ENCODE peak calls at places on chromosomes 12 and 14, in ten cellular contexts. One of them, this sample, is unnamed.

GRCh38 chr14:77582511-77582910 is 33.9 kb downstream of the SPTLC2 start:
- DNase-seq in activated T-cell treated with anti-CD3 and anti-CD28 coated beads, Interleukin-2, amount 50 U/mL, for 72 hours: no peak
- DNase-seq in fibroblast of pulmonary artery: no peak
- DNase-seq in SK-MEL-5: no peak
- DNase-seq in neuronal stem cell: peak; percentile 53
- DNase-seq in lower lobe of right lung: no peak
- DNase-seq in psoas muscle: no peak
- DNase-seq in tibial artery: no peak
- DNase-seq in T-helper 17 cell: no peak
- DNase-seq in cardiac septum: no peak
- DNase-seq in this sample: no peak

GRCh38 chr14:61870163-61870562 is 107.9 kb downstream of the SNAPC1 start:
- DNase-seq in activated T-cell treated with anti-CD3 and anti-CD28 coated beads, Interleukin-2, amount 50 U/mL, for 72 hours: no peak
- DNase-seq in fibroblast of pulmonary artery: no peak
- DNase-seq in SK-MEL-5: no peak
- DNase-seq in neuronal stem cell: no peak
- DNase-seq in lower lobe of right lung: no peak
- DNase-seq in psoas muscle: no peak
- DNase-seq in tibial artery: no peak
- DNase-seq in T-helper 17 cell: no peak
- DNase-seq in cardiac septum: no peak
- DNase-seq in this sample: no peak

GRCh38 chr12:22230280-22230794 is 104.2 kb downstream of the ST8SIA1 start:
- DNase-seq in activated T-cell treated with anti-CD3 and anti-CD28 coated beads, Interleukin-2, amount 50 U/mL, for 72 hours: no peak
- DNase-seq in fibroblast of pulmonary artery: no peak
- DNase-seq in SK-MEL-5: no peak
- DNase-seq in neuronal stem cell: no peak
- DNase-seq in lower lobe of right lung: no peak
- DNase-seq in psoas muscle: no peak
- DNase-seq in tibial artery: no peak
- DNase-seq in T-helper 17 cell: no peak
- DNase-seq in cardiac septum: no peak
- DNase-seq in this sample: no peak

GRCh38 chr14:74018029-74018703 is 922 bp downstream of the ENTPD5 start:
- DNase-seq in activated T-cell treated with anti-CD3 and anti-CD28 coated beads, Interleukin-2, amount 50 U/mL, for 72 hours: no peak
- DNase-seq in fibroblast of pulmonary artery: peak; percentile 62
- DNase-seq in SK-MEL-5: no peak
- DNase-seq in neuronal stem cell: no peak
- DNase-seq in lower lobe of right lung: no peak
- DNase-seq in psoas muscle: no peak
- DNase-seq in tibial artery: no peak
- DNase-seq in T-helper 17 cell: no peak
- DNase-seq in cardiac septum: no peak
- DNase-seq in this sample: no peak

GRCh38 chr12:67634167-67634793 is 14.3 kb upstream of the DYRK2 start:
- DNase-seq in activated T-cell treated with anti-CD3 and anti-CD28 coated beads, Interleukin-2, amount 50 U/mL, for 72 hours: no peak
- DNase-seq in fibroblast of pulmonary artery: no peak
- DNase-seq in SK-MEL-5: no peak
- DNase-seq in neuronal stem cell: no peak
- DNase-seq in lower lobe of right lung: no peak
- DNase-seq in psoas muscle: no peak
- DNase-seq in tibial artery: no peak
- DNase-seq in T-helper 17 cell: no peak
- DNase-seq in cardiac septum: no peak
- DNase-seq in this sample: no peak

GRCh38 chr14:72451081-72451972 is 442.6 kb downstream of the DPF3 start:
- DNase-seq in activated T-cell treated with anti-CD3 and anti-CD28 coated beads, Interleukin-2, amount 50 U/mL, for 72 hours: peak; percentile 51
- DNase-seq in fibroblast of pulmonary artery: no peak
- DNase-seq in SK-MEL-5: no peak
- DNase-seq in neuronal stem cell: peak; percentile 12
- DNase-seq in lower lobe of right lung: no peak
- DNase-seq in psoas muscle: no peak
- DNase-seq in tibial artery: no peak
- DNase-seq in T-helper 17 cell: peak; percentile 34
- DNase-seq in cardiac septum: no peak
- DNase-seq in this sample: peak; percentile 72

GRCh38 chr14:96016761-96017160 is 22.4 kb upstream of the C14orf132 start:
- DNase-seq in activated T-cell treated with anti-CD3 and anti-CD28 coated beads, Interleukin-2, amount 50 U/mL, for 72 hours: no peak
- DNase-seq in fibroblast of pulmonary artery: no peak
- DNase-seq in SK-MEL-5: no peak
- DNase-seq in neuronal stem cell: no peak
- DNase-seq in lower lobe of right lung: no peak
- DNase-seq in psoas muscle: no peak
- DNase-seq in tibial artery: no peak
- DNase-seq in T-helper 17 cell: no peak
- DNase-seq in cardiac septum: no peak
- DNase-seq in this sample: no peak

GRCh38 chr12:15208140-15208539 is 13.1 kb downstream of the RERG start:
- DNase-seq in activated T-cell treated with anti-CD3 and anti-CD28 coated beads, Interleukin-2, amount 50 U/mL, for 72 hours: no peak
- DNase-seq in fibroblast of pulmonary artery: peak; percentile 65
- DNase-seq in SK-MEL-5: no peak
- DNase-seq in neuronal stem cell: no peak
- DNase-seq in lower lobe of right lung: no peak
- DNase-seq in psoas muscle: no peak
- DNase-seq in tibial artery: no peak
- DNase-seq in T-helper 17 cell: no peak
- DNase-seq in cardiac septum: no peak
- DNase-seq in this sample: no peak

GRCh38 chr12:16530268-16530865 is 75.6 kb downstream of the LMO3 start:
- DNase-seq in activated T-cell treated with anti-CD3 and anti-CD28 coated beads, Interleukin-2, amount 50 U/mL, for 72 hours: no peak
- DNase-seq in fibroblast of pulmonary artery: no peak
- DNase-seq in SK-MEL-5: no peak
- DNase-seq in neuronal stem cell: no peak
- DNase-seq in lower lobe of right lung: no peak
- DNase-seq in psoas muscle: no peak
- DNase-seq in tibial artery: no peak
- DNase-seq in T-helper 17 cell: no peak
- DNase-seq in cardiac septum: no peak
- DNase-seq in this sample: no peak

GRCh38 chr12:47744005-47744651 is 14.6 kb downstream of the RAPGEF3 start:
- DNase-seq in activated T-cell treated with anti-CD3 and anti-CD28 coated beads, Interleukin-2, amount 50 U/mL, for 72 hours: peak; percentile 60
- DNase-seq in fibroblast of pulmonary artery: no peak
- DNase-seq in SK-MEL-5: no peak
- DNase-seq in neuronal stem cell: no peak
- DNase-seq in lower lobe of right lung: peak; percentile 78
- DNase-seq in psoas muscle: no peak
- DNase-seq in tibial artery: no peak
- DNase-seq in T-helper 17 cell: peak; percentile 42
- DNase-seq in cardiac septum: no peak
- DNase-seq in this sample: peak; percentile 73

GRCh38 chr14:37034410-37035285 is 137.8 kb downstream of the SLC25A21 start:
- DNase-seq in activated T-cell treated with anti-CD3 and anti-CD28 coated beads, Interleukin-2, amount 50 U/mL, for 72 hours: no peak
- DNase-seq in fibroblast of pulmonary artery: peak; percentile 7
- DNase-seq in SK-MEL-5: no peak
- DNase-seq in neuronal stem cell: no peak
- DNase-seq in lower lobe of right lung: no peak
- DNase-seq in psoas muscle: no peak
- DNase-seq in tibial artery: no peak
- DNase-seq in T-helper 17 cell: no peak
- DNase-seq in cardiac septum: no peak
- DNase-seq in this sample: no peak

GRCh38 chr12:7444076-7444475 is at the start of gene CD163L1:
- DNase-seq in activated T-cell treated with anti-CD3 and anti-CD28 coated beads, Interleukin-2, amount 50 U/mL, for 72 hours: no peak
- DNase-seq in fibroblast of pulmonary artery: no peak
- DNase-seq in SK-MEL-5: no peak
- DNase-seq in neuronal stem cell: no peak
- DNase-seq in lower lobe of right lung: no peak
- DNase-seq in psoas muscle: no peak
- DNase-seq in tibial artery: no peak
- DNase-seq in T-helper 17 cell: no peak
- DNase-seq in cardiac septum: no peak
- DNase-seq in this sample: no peak

GRCh38 chr14:101969480-101969879 is 5.1 kb downstream of the DYNC1H1 start:
- DNase-seq in activated T-cell treated with anti-CD3 and anti-CD28 coated beads, Interleukin-2, amount 50 U/mL, for 72 hours: no peak
- DNase-seq in fibroblast of pulmonary artery: no peak
- DNase-seq in SK-MEL-5: no peak
- DNase-seq in neuronal stem cell: no peak
- DNase-seq in lower lobe of right lung: no peak
- DNase-seq in psoas muscle: no peak
- DNase-seq in tibial artery: no peak
- DNase-seq in T-helper 17 cell: no peak
- DNase-seq in cardiac septum: no peak
- DNase-seq in this sample: no peak

GRCh38 chr12:5499566-5500325 is 67.8 kb downstream of the NTF3 start:
- DNase-seq in activated T-cell treated with anti-CD3 and anti-CD28 coated beads, Interleukin-2, amount 50 U/mL, for 72 hours: no peak
- DNase-seq in fibroblast of pulmonary artery: no peak
- DNase-seq in SK-MEL-5: no peak
- DNase-seq in neuronal stem cell: no peak
- DNase-seq in lower lobe of right lung: no peak
- DNase-seq in psoas muscle: no peak
- DNase-seq in tibial artery: no peak
- DNase-seq in T-helper 17 cell: no peak
- DNase-seq in cardiac septum: no peak
- DNase-seq in this sample: no peak

GRCh38 chr12:111692575-111693210 is 6.8 kb downstream of the ACAD10 start:
- DNase-seq in activated T-cell treated with anti-CD3 and anti-CD28 coated beads, Interleukin-2, amount 50 U/mL, for 72 hours: no peak
- DNase-seq in fibroblast of pulmonary artery: peak; percentile 21
- DNase-seq in SK-MEL-5: peak; percentile 49
- DNase-seq in neuronal stem cell: no peak
- DNase-seq in lower lobe of right lung: no peak
- DNase-seq in psoas muscle: no peak
- DNase-seq in tibial artery: no peak
- DNase-seq in T-helper 17 cell: no peak
- DNase-seq in cardiac septum: no peak
- DNase-seq in this sample: no peak

GRCh38 chr14:75254901-75255300 is 23.7 kb upstream of the FOS start:
- DNase-seq in activated T-cell treated with anti-CD3 and anti-CD28 coated beads, Interleukin-2, amount 50 U/mL, for 72 hours: no peak
- DNase-seq in fibroblast of pulmonary artery: no peak
- DNase-seq in SK-MEL-5: no peak
- DNase-seq in neuronal stem cell: no peak
- DNase-seq in lower lobe of right lung: no peak
- DNase-seq in psoas muscle: no peak
- DNase-seq in tibial artery: peak; percentile 64
- DNase-seq in T-helper 17 cell: no peak
- DNase-seq in cardiac septum: no peak
- DNase-seq in this sample: no peak

GRCh38 chr12:116466536-116466935 is 92.6 kb upstream of the MAP1LC3B2 start:
- DNase-seq in activated T-cell treated with anti-CD3 and anti-CD28 coated beads, Interleukin-2, amount 50 U/mL, for 72 hours: no peak
- DNase-seq in fibroblast of pulmonary artery: peak; percentile 29
- DNase-seq in SK-MEL-5: no peak
- DNase-seq in neuronal stem cell: no peak
- DNase-seq in lower lobe of right lung: no peak
- DNase-seq in psoas muscle: no peak
- DNase-seq in tibial artery: no peak
- DNase-seq in T-helper 17 cell: no peak
- DNase-seq in cardiac septum: no peak
- DNase-seq in this sample: no peak

GRCh38 chr14:31510222-31510621 is 22.4 kb upstream of the GPR33 start:
- DNase-seq in activated T-cell treated with anti-CD3 and anti-CD28 coated beads, Interleukin-2, amount 50 U/mL, for 72 hours: no peak
- DNase-seq in fibroblast of pulmonary artery: peak; percentile 33
- DNase-seq in SK-MEL-5: peak; percentile 52
- DNase-seq in neuronal stem cell: no peak
- DNase-seq in lower lobe of right lung: no peak
- DNase-seq in psoas muscle: no peak
- DNase-seq in tibial artery: no peak
- DNase-seq in T-helper 17 cell: no peak
- DNase-seq in cardiac septum: no peak
- DNase-seq in this sample: no peak

GRCh38 chr14:36477266-36477665 is 42.8 kb downstream of the NKX2-1 start:
- DNase-seq in activated T-cell treated with anti-CD3 and anti-CD28 coated beads, Interleukin-2, amount 50 U/mL, for 72 hours: peak; percentile 12
- DNase-seq in fibroblast of pulmonary artery: no peak
- DNase-seq in SK-MEL-5: no peak
- DNase-seq in neuronal stem cell: no peak
- DNase-seq in lower lobe of right lung: no peak
- DNase-seq in psoas muscle: no peak
- DNase-seq in tibial artery: no peak
- DNase-seq in T-helper 17 cell: no peak
- DNase-seq in cardiac septum: no peak
- DNase-seq in this sample: peak; percentile 14

GRCh38 chr12:89160716-89161123 is 191.6 kb downstream of the DUSP6 start:
- DNase-seq in activated T-cell treated with anti-CD3 and anti-CD28 coated beads, Interleukin-2, amount 50 U/mL, for 72 hours: peak; percentile 68
- DNase-seq in fibroblast of pulmonary artery: peak; percentile 70
- DNase-seq in SK-MEL-5: no peak
- DNase-seq in neuronal stem cell: no peak
- DNase-seq in lower lobe of right lung: peak; percentile 65
- DNase-seq in psoas muscle: peak; percentile 49
- DNase-seq in tibial artery: peak; percentile 66
- DNase-seq in T-helper 17 cell: no peak
- DNase-seq in cardiac septum: no peak
- DNase-seq in this sample: peak; percentile 81

GRCh38 chr14:103204852-103205540 is 81.7 kb downstream of the TNFAIP2 start:
- DNase-seq in activated T-cell treated with anti-CD3 and anti-CD28 coated beads, Interleukin-2, amount 50 U/mL, for 72 hours: no peak
- DNase-seq in fibroblast of pulmonary artery: peak; percentile 25
- DNase-seq in SK-MEL-5: no peak
- DNase-seq in neuronal stem cell: no peak
- DNase-seq in lower lobe of right lung: no peak
- DNase-seq in psoas muscle: no peak
- DNase-seq in tibial artery: no peak
- DNase-seq in T-helper 17 cell: no peak
- DNase-seq in cardiac septum: no peak
- DNase-seq in this sample: no peak

GRCh38 chr14:102086346-102086971 is 385 bp downstream of the HSP90AA1 start:
- DNase-seq in activated T-cell treated with anti-CD3 and anti-CD28 coated beads, Interleukin-2, amount 50 U/mL, for 72 hours: peak; percentile 79
- DNase-seq in fibroblast of pulmonary artery: peak; percentile 63
- DNase-seq in SK-MEL-5: peak; percentile 40
- DNase-seq in neuronal stem cell: no peak
- DNase-seq in lower lobe of right lung: peak; percentile 73
- DNase-seq in psoas muscle: peak; percentile 44
- DNase-seq in tibial artery: peak; percentile 70
- DNase-seq in T-helper 17 cell: peak; percentile 64
- DNase-seq in cardiac septum: no peak
- DNase-seq in this sample: peak; percentile 74

This sample was measured in activated CD4-positive, alpha-beta memory T cell treated with anti-CD3 and anti-CD28 coated beads for 36 hours.